ENCODE peak calls at places on chromosomes 5 and 9, in six cellular contexts. A is adrenal gland, V is transverse colon, D is Karpas-422, I is mammary epithelial cell, K is WERI-Rb-1. F is an unnamed sample. For H3K36me3, the result is how much of the 10 kb centered on the place peaks cover.

GRCh38 chr9:129481824-129482511 is 138.9 kb downstream of the C9orf50 start:
- DNase-seq in I (no peak), V (no peak), D (no peak), K (peak), A (peak), F (peak)

GRCh38 chr5:53712327-53712726 is 151.9 kb downstream of the NDUFS4 start:
- DNase-seq in A (no peak), I (peak), V (no peak), K (no peak), D (no peak), F (peak)

GRCh38 chr5:93596310-93596675 is 13.3 kb downstream of the NR2F1 start:
- DNase-seq in K (no peak), I (no peak), A (no peak), D (no peak), V (no peak), F (no peak)

GRCh38 chr5:181203842-181204560 is 995 bp downstream of the TRIM7 start:
- DNase-seq in V (no peak), A (no peak), D (no peak), I (peak), K (no peak), F (peak)

GRCh38 chr5:115979628-115980041 is 17.4 kb downstream of the LVRN start:
- DNase-seq in I (no peak), D (no peak), V (no peak), A (no peak), K (no peak), F (no peak)

GRCh38 chr9:91496351-91496750 is 72.7 kb upstream of the NFIL3 start:
- DNase-seq in I (no peak), V (no peak), D (no peak), K (no peak), A (no peak), F (no peak)

GRCh38 chr5:43104102-43104501 is 16.6 kb upstream of the ZNF131 start:
- DNase-seq in D (no peak), I (no peak), V (no peak), K (no peak), A (no peak), F (peak)

GRCh38 chr5:146051678-146052077 is 53.7 kb downstream of the PLAC8L1 start:
- DNase-seq in A (no peak), I (no peak), D (no peak), V (no peak), K (no peak), F (no peak)

GRCh38 chr5:143880178-143880577 is 68.2 kb downstream of the HMHB1 start:
- DNase-seq in D (no peak), V (no peak), A (no peak), K (no peak), I (no peak), F (no peak)

GRCh38 chr9:127279717-127280285 is 15.2 kb downstream of the GARNL3 start:
- DNase-seq in A (no peak), D (no peak), V (no peak), I (no peak), K (peak), F (no peak)

GRCh38 chr9:115025721-115026120 is 92.2 kb downstream of the TNC start:
- DNase-seq in K (no peak), A (no peak), D (no peak), I (no peak), V (no peak), F (no peak)

GRCh38 chr9:110329676-110330235 is 7.9 kb downstream of the TXNDC8 start:
- DNase-seq in K (no peak), A (no peak), V (no peak), I (no peak), D (no peak), F (no peak)

GRCh38 chr5:110475529-110475928 is 250.9 kb downstream of the TMEM232 start:
- DNase-seq in V (no peak), K (no peak), D (no peak), I (no peak), A (no peak), F (no peak)

GRCh38 chr9:125694478-125694877 is 12.5 kb downstream of the MAPKAP1 start:
- DNase-seq in D (no peak), V (no peak), A (no peak), K (no peak), I (no peak), F (no peak)

GRCh38 chr9:102631559-102631958 is 363.6 kb upstream of the CYLC2 start:
- DNase-seq in K (no peak), D (peak), V (no peak), I (peak), A (no peak), F (no peak)

GRCh38 chr9:118083161-118083560 is 379.0 kb downstream of the TLR4 start:
- DNase-seq in I (no peak), K (no peak), A (no peak), V (no peak), D (no peak), F (no peak)

GRCh38 chr5:135138116-135138850 is 104.3 kb upstream of the PITX1 start:
- DNase-seq in V (no peak), K (no peak), I (peak), A (no peak), D (no peak), F (peak)

GRCh38 chr5:140823475-140823874 is 2.1 kb downstream of the PCDHA5 start:
- DNase-seq in A (no peak), K (no peak), I (no peak), V (no peak), D (no peak), F (no peak)

GRCh38 chr5:122870219-122870856 is 24.9 kb downstream of the SNX24 start:
- DNase-seq in A (no peak), V (no peak), D (no peak), K (no peak), I (no peak), F (no peak)

GRCh38 chr5:83149671-83150070 is 72.3 kb downstream of the XRCC4 start:
- DNase-seq in D (no peak), I (no peak), K (no peak), V (no peak), A (no peak), F (peak)

GRCh38 chr5:135340568-135340967 is 58.5 kb downstream of the MACROH2A1 start:
- DNase-seq in I (no peak), V (no peak), K (no peak), D (no peak), A (no peak), F (no peak)

GRCh38 chr5:1673042-1673674 is 126.5 kb downstream of the MRPL36 start:
- DNase-seq in D (no peak), V (no peak), I (no peak), K (peak), A (no peak), F (no peak)

GRCh38 chr5:90398726-90399125 is 10.8 kb downstream of the CETN3 start:
- DNase-seq in A (no peak), K (no peak), I (no peak), V (no peak), D (no peak), F (no peak)

GRCh38 chr5:124053340-124053739 is 541.4 kb downstream of the CSNK1G3 start:
- DNase-seq in V (no peak), I (no peak), A (no peak), D (no peak), K (no peak), F (no peak)

GRCh38 chr9:4850611-4851010 is 57.9 kb downstream of the RCL1 start:
- DNase-seq in I (no peak), A (no peak), D (no peak), K (no peak), V (no peak), F (no peak)

GRCh38 chr5:76714771-76715483 is 999 bp upstream of the F2R start:
- DNase-seq in I (no peak), A (no peak), D (no peak), K (no peak), V (peak), F (no peak)

GRCh38 chr5:864492-865167 is 13.8 kb upstream of the ZDHHC11 start:
- DNase-seq in A (no peak), I (no peak), V (no peak), D (no peak), K (no peak), F (no peak)

GRCh38 chr9:132014218-132014800 is 65.4 kb downstream of the MED27 start:
- DNase-seq in A (no peak), D (no peak), V (no peak), I (no peak), K (no peak), F (no peak)

DNA sequence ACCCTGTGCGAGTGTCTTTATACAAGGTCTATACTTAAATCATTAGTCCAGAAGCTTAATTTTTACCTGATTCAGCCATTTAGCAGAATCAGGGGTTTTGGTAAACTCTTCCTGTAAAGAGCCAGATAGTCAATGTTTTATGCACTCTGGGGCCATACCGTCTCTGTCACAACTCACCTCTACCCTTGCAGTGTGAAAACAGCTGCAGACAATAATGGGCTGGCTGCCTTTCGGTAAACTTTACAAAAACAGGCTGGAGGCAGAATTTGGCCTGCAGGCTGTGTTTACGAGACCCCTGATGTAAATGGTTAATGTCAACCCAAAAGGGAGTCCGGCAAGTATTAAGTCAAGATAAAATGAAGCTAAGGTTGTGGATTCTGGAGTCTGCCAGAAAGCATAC is 32.8 kb downstream of the SMARCA2 start:
- DNase-seq in V (no peak), K (no peak), D (no peak), I (no peak), A (no peak), F (no peak)
- H3K36me3 ChIP-seq in V (under half), K (under half), D (under half), I (under half), A (under half), F (under half)

GRCh38 chr9:36470891-36471290 is 70.8 kb upstream of the RNF38 start:
- DNase-seq in I (peak), A (peak), K (no peak), V (peak), D (peak), F (peak)
- H3K4me3 ChIP-seq in I (peak), A (no peak), K (no peak), V (peak), D (peak), F (peak)

DNA sequence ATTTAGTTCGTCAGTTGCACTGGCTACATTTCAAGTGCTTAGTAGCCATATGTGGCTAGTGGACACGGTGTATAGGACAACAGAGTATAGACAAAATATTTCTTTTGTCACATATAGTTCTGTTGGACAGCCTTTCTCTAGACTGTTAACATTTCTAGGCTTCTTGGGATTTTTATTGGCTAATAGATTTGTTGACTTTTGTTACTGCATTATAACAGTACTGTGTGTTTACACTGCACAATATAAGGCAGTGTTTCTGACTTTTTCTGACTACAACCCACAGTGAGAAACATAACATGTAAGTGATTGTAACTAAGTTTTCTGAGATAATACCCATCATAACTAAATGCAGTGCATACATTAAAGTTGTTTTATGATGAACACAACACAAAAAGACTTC is 11.3 kb downstream of the FBXO38 start:
- DNase-seq in V (no peak), I (no peak), A (no peak), K (no peak), D (no peak), F (no peak)
- H3K36me3 ChIP-seq in V (under half), I (under half), A (under half), K (under half), D (under half), F (half or more)

GRCh38 chr5:151218177-151218576 is 5.7 kb downstream of the CCDC69 start:
- DNase-seq in K (no peak), V (no peak), I (no peak), D (no peak), A (no peak), F (no peak)

GRCh38 chr5:151216781-151217180 is 7.1 kb downstream of the CCDC69 start:
- DNase-seq in I (no peak), K (no peak), A (no peak), V (no peak), D (no peak), F (no peak)

GRCh38 chr5:151214614-151215545 is 9.0 kb downstream of the CCDC69 start:
- DNase-seq in A (peak), K (no peak), D (peak), V (peak), I (no peak), F (no peak)

GRCh38 chr5:151213803-151214613 is 9.9 kb downstream of the CCDC69 start:
- DNase-seq in A (peak), V (peak), D (peak), K (no peak), I (no peak), F (peak)

GRCh38 chr5:151215546-151215880 is 8.4 kb downstream of the CCDC69 start:
- DNase-seq in K (no peak), V (no peak), A (no peak), I (no peak), D (peak), F (no peak)
- H3K4me3 ChIP-seq in K (no peak), V (no peak), A (no peak), I (no peak), D (peak), F (no peak)

GRCh38 chr5:138963763-138964371 is 88.7 kb upstream of the LRRTM2 start:
- DNase-seq in I (no peak), V (no peak), D (no peak), A (peak), K (no peak), F (no peak)

GRCh38 chr5:138961711-138962110 is 86.6 kb upstream of the LRRTM2 start:
- DNase-seq in D (no peak), I (no peak), K (no peak), A (no peak), V (no peak), F (no peak)

GRCh38 chr5:138962619-138963370 is 87.7 kb upstream of the LRRTM2 start:
- DNase-seq in D (no peak), V (no peak), A (no peak), I (no peak), K (no peak), F (no peak)

GRCh38 chr5:138960145-138960692 is 85.1 kb upstream of the LRRTM2 start:
- DNase-seq in A (no peak), I (no peak), K (no peak), V (no peak), D (no peak), F (no peak)

DNA sequence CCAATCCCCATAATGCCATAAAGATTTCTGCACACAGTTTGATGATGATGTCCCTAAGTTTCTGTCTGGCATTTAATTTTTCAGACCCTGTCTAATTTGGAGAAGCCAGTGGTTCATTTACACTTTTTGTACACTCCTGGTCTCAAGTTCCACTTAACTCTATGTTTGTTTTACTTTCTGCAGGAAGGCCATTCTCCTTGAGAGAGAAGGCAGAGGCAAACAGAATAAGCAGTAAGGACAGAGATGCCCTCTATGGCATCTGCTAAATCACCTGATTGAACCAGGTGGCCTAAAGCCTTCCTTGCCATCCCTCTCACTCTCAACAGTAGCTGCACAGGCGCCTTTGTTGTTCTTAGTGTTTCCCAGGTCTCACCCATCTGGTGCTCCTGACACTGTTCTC is 86.1 kb upstream of the LRRTM2 start:
- DNase-seq in I (no peak), V (no peak), K (peak), D (no peak), A (no peak), F (no peak)
- H3K36me3 ChIP-seq in I (under half), V (under half), K (under half), D (under half), A (under half), F (under half)